ENCODE peak calls at places on chromosomes 1 and 21, in seven cellular contexts. G, K, S, Z, C, D and R are unnamed samples.

GRCh38 chr1:145999321-146000024 is 3.1 kb upstream of the TXNIP start:
- DNase-seq in D (no peak), C (no peak), K (no peak), Z (peak; percentile 65), G (no peak), S (no peak), R (no peak)

GRCh38 chr1:169184812-169185211 is 78.3 kb downstream of the ATP1B1 start:
- DNase-seq in Z (no peak), G (no peak), K (no peak), D (no peak), S (no peak), C (no peak), R (no peak)

GRCh38 chr1:184212649-184213314 is 161.3 kb downstream of the TSEN15 start:
- DNase-seq in G (peak; percentile 62), S (no peak), K (no peak), C (peak; percentile 89), D (no peak), Z (no peak), R (no peak)

GRCh38 chr1:183163311-183163710 is 22.8 kb upstream of the LAMC2 start:
- DNase-seq in G (no peak), D (no peak), C (peak; percentile 95), S (no peak), Z (no peak), K (no peak), R (no peak)

GRCh38 chr1:167616521-167616920 is 13.5 kb upstream of the RCSD1 start:
- DNase-seq in K (no peak), Z (no peak), D (no peak), C (no peak), S (no peak), G (no peak), R (no peak)

GRCh38 chr1:37797750-37798345 is 4.2 kb downstream of the MANEAL start:
- DNase-seq in G (no peak), S (no peak), K (no peak), D (no peak), C (peak; percentile 77), Z (no peak), R (no peak)

GRCh38 chr1:168811213-168811612 is 82.2 kb upstream of the DPT start:
- DNase-seq in Z (no peak), C (no peak), S (no peak), G (no peak), K (no peak), D (no peak), R (no peak)

GRCh38 chr1:168833352-168833751 is 104.3 kb upstream of the DPT start:
- DNase-seq in Z (no peak), D (no peak), K (no peak), C (no peak), S (no peak), G (no peak), R (no peak)

GRCh38 chr1:12593621-12594066 is 24.4 kb downstream of the DHRS3 start:
- DNase-seq in C (no peak), K (peak; percentile 19), Z (peak; percentile 44), G (peak; percentile 93), S (no peak), D (no peak), R (no peak)

GRCh38 chr1:43986712-43987111 is 4.7 kb upstream of the CCDC24 start:
- DNase-seq in C (no peak), Z (peak; percentile 58), G (no peak), K (no peak), S (no peak), D (no peak), R (no peak)

GRCh38 chr1:95118019-95118499 is 904 bp downstream of the TLCD4 start:
- DNase-seq in G (no peak), D (no peak), K (peak; percentile 54), S (no peak), C (peak; percentile 7), Z (peak; percentile 48), R (no peak)

GRCh38 chr21:28832013-28832714 is 160.5 kb downstream of the LTN1 start:
- DNase-seq in G (no peak), Z (no peak), D (no peak), C (peak; percentile 32), K (no peak), S (no peak), R (no peak)

GRCh38 chr1:28898267-28898955 is 16.0 kb upstream of the EPB41 start:
- DNase-seq in G (no peak), K (peak; percentile 46), C (no peak), D (peak; percentile 84), Z (no peak), S (no peak), R (peak; percentile 22)

GRCh38 chr21:25323356-25323949 is 283.8 kb downstream of the MRPL39 start:
- DNase-seq in Z (no peak), S (no peak), K (no peak), D (no peak), G (no peak), C (no peak), R (peak; percentile 79)

GRCh38 chr1:230149751-230150584 is 82.9 kb downstream of the GALNT2 start:
- DNase-seq in S (no peak), G (no peak), C (no peak), K (no peak), D (no peak), Z (no peak), R (no peak)

GRCh38 chr1:37286881-37287280 is 187.5 kb upstream of the ZC3H12A start:
- DNase-seq in Z (no peak), K (no peak), D (no peak), C (no peak), S (no peak), G (no peak), R (no peak)

GRCh38 chr1:226762988-226763740 is 24.1 kb upstream of the ITPKB start:
- DNase-seq in G (no peak), K (no peak), Z (no peak), S (no peak), D (no peak), C (no peak), R (no peak)

GRCh38 chr1:91924146-91924545 is 25.1 kb upstream of the BRDT start:
- DNase-seq in Z (no peak), D (no peak), S (no peak), G (no peak), K (no peak), C (peak; percentile 88), R (no peak)

GRCh38 chr1:14668448-14669029 is 70.1 kb downstream of the KAZN start:
- DNase-seq in Z (no peak), C (no peak), G (no peak), D (no peak), K (no peak), S (no peak), R (no peak)

GRCh38 chr1:65209005-65209885 is 61.2 kb downstream of the AK4 start:
- DNase-seq in G (no peak), Z (peak; percentile 16), D (peak; percentile 17), S (no peak), C (peak; percentile 30), K (peak; percentile 46), R (no peak)

GRCh38 chr1:109531205-109531779 is 8.4 kb upstream of the GPR61 start:
- DNase-seq in D (no peak), C (no peak), G (no peak), Z (no peak), K (no peak), S (no peak), R (no peak)

GRCh38 chr21:33973268-33973667 is 57.7 kb upstream of the ATP5PO start:
- DNase-seq in D (no peak), S (no peak), K (no peak), Z (no peak), G (no peak), C (peak; percentile 43), R (no peak)

GRCh38 chr1:64453695-64454094 is 16.2 kb upstream of the CACHD1 start:
- DNase-seq in G (peak; percentile 34), C (no peak), S (no peak), K (no peak), Z (no peak), D (no peak), R (no peak)

DNA sequence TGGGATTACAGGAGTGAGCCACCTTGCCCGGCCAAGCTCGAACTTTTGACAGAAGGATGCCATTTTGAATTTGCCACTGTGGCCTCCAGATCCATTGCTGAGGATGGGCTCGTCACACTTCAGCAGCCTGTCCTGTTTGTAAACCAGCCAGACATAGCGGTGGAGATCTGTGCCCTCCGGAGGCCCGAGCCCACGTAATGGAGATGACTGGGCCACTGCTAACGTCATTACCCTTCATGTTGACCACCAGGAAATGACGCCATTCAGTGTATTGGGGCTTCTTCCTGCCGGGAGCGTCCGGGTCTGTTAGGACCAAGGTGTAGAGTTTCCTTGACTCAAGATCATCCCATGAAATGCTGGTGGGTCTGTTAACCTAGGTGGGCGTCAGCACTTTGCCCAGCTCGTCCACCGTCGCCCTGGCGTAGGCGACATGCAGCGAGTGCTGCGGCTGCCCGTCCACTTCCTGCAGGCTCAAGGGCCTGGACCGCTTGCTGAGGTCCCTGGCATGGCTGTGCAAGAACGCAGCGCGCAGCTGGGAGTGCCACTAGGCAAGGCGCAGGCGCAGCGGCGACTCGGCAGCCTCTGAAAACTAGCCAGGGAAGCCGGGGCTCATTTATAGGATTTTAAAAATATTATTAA is 40.8 kb downstream of the PTPRC start:
- DNase-seq in Z (peak; percentile 23), S (no peak), G (no peak), D (no peak), C (no peak), K (peak; percentile 36), R (no peak)
- H3K4me3 ChIP-seq in Z (no peak overlapping the region), S (no peak overlapping the region), G (no peak overlapping the region), D (no peak overlapping the region), C (no peak overlapping the region), K (peak overlapping the region; percentile 57), R (no peak overlapping the region)

GRCh38 chr1:23515905-23516304 is 15.1 kb downstream of the E2F2 start:
- DNase-seq in C (no peak), D (no peak), S (no peak), K (no peak), G (no peak), Z (no peak), R (no peak)
- H3K36me3 ChIP-seq in C (no peaks in the 10 kb centered on the region), D (no peaks in the 10 kb centered on the region), S (no peaks in the 10 kb centered on the region), K (no peaks in the 10 kb centered on the region), G (no peaks in the 10 kb centered on the region), Z (no peaks in the 10 kb centered on the region), R (peaks cover 6% of the 10 kb centered on the region)

GRCh38 chr21:43825936-43826622 is 36.7 kb downstream of the RRP1 start:
- DNase-seq in C (peak; percentile 7), K (no peak), S (no peak), Z (no peak), D (no peak), G (no peak), R (no peak)
- TF ChIP-seq CTCF in C (peak; percentile 7), K (peak; percentile 12), S (peak; percentile 31), Z (no peak), D (no peak), G (peak; percentile 7), R (no peak)

DNA sequence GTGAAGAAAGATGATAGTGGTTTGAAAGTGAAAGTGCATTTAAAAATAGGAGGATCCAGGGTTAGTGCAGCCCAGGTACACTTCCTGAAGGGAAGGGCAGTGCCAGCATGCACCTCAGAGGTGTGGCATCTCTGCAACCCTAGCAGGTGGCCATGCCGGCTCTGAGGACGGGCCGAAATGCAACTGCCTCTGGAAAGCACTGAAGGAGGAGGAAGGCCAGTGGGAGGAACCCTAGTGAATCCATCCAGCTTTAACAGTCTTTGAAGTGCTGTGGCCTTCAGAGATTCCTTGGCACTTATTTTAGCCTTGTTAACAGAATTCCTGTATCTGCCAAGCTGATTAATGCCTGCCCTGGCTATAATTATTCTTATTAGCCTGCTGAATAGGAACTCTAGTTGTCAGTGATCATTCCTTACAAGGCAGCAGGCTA is 5.5 kb downstream of the PTGFRN start:
- DNase-seq in S (no peak), G (no peak), D (peak; percentile 67), K (peak; percentile 44), Z (peak; percentile 77), C (peak; percentile 84), R (no peak)
- H3K4me3 ChIP-seq in S (no peak overlapping the region), G (peak overlapping the region; percentile 44), D (no peak overlapping the region), K (no peak overlapping the region), Z (no peak overlapping the region), C (no peak overlapping the region), R (no peak overlapping the region)